ENCODE peak calls at places on chromosomes 3 and 15, in eight cellular contexts. L is T follicular helper cell, X is posterior cingulate gyrus, I is D341Med, S is left colon, H is substantia nigra, P is psoas muscle, V is SW 1271. A is an unnamed sample.

GRCh38 chr3:112358311-112358780 is 25.4 kb downstream of the CD200 start:
- DNase-seq in L (no peak), X (no peak), I (no peak), S (no peak), H (no peak), P (no peak), V (no peak), A (no peak)

GRCh38 chr3:182389041-182389815 is 404.1 kb upstream of the ATP11B start:
- DNase-seq in L (no peak), X (no peak), I (no peak), S (no peak), H (no peak), P (no peak), V (no peak), A (no peak)

GRCh38 chr3:13335062-13335461 is 85.1 kb downstream of the NUP210 start:
- DNase-seq in L (no peak), X (no peak), I (no peak), S (no peak), H (no peak), P (no peak), V (no peak), A (no peak)

GRCh38 chr3:139774570-139775302 is 97.0 kb upstream of the NMNAT3 start:
- DNase-seq in L (no peak), X (no peak), I (no peak), S (no peak), H (no peak), P (peak), V (no peak), A (no peak)

GRCh38 chr15:101054991-101055390 is 135.8 kb downstream of the LRRK1 start:
- DNase-seq in L (no peak), X (no peak), I (peak), S (no peak), H (no peak), P (no peak), V (no peak), A (no peak)

GRCh38 chr3:9914559-9915251 is 2.2 kb upstream of the IL17RC start:
- DNase-seq in L (no peak), X (no peak), I (no peak), S (no peak), H (no peak), P (no peak), V (peak), A (no peak)

GRCh38 chr15:101157721-101158120 is 94.1 kb downstream of the CHSY1 start:
- DNase-seq in L (no peak), X (no peak), I (no peak), S (no peak), H (no peak), P (no peak), V (no peak), A (no peak)

GRCh38 chr3:50272911-50273688 is 4.2 kb downstream of the SEMA3B start:
- DNase-seq in L (peak), X (peak), I (peak), S (peak), H (peak), P (peak), V (peak), A (peak)

GRCh38 chr3:170429050-170429449 is 10.4 kb downstream of the CLDN11 start:
- DNase-seq in L (no peak), X (no peak), I (no peak), S (no peak), H (no peak), P (no peak), V (peak), A (no peak)

GRCh38 chr3:196636369-196637349 is 2.8 kb upstream of the NRROS start:
- DNase-seq in L (no peak), X (no peak), I (no peak), S (no peak), H (peak), P (no peak), V (no peak), A (no peak)

GRCh38 chr3:184233127-184233843 is 3.9 kb downstream of the VWA5B2 start:
- DNase-seq in L (no peak), X (no peak), I (no peak), S (no peak), H (no peak), P (no peak), V (no peak), A (no peak)

GRCh38 chr15:79394231-79394630 is 37.9 kb upstream of the MINAR1 start:
- DNase-seq in L (no peak), X (no peak), I (no peak), S (no peak), H (no peak), P (no peak), V (no peak), A (no peak)

GRCh38 chr15:40310001-40310959 is 2.5 kb upstream of the PLCB2 start:
- DNase-seq in L (peak), X (peak), I (peak), S (peak), H (peak), P (peak), V (peak), A (peak)

GRCh38 chr3:189304465-189305341 is 132.9 kb downstream of the TPRG1 start:
- DNase-seq in L (no peak), X (no peak), I (peak), S (peak), H (no peak), P (no peak), V (no peak), A (no peak)

GRCh38 chr3:104132566-104132997 is 1234.1 kb upstream of the ALCAM start:
- DNase-seq in L (no peak), X (no peak), I (no peak), S (no peak), H (no peak), P (no peak), V (no peak), A (no peak)

GRCh38 chr3:190131329-190131728 is 10.6 kb upstream of the P3H2 start:
- DNase-seq in L (no peak), X (no peak), I (no peak), S (no peak), H (no peak), P (no peak), V (peak), A (no peak)

GRCh38 chr15:80203361-80203885 is 48.6 kb downstream of the CTXND1 start:
- DNase-seq in L (no peak), X (no peak), I (no peak), S (no peak), H (no peak), P (no peak), V (no peak), A (peak)

GRCh38 chr3:177538064-177538742 is 340.9 kb upstream of the TBL1XR1 start:
- DNase-seq in L (no peak), X (peak), I (no peak), S (no peak), H (peak), P (peak), V (no peak), A (peak)

GRCh38 chr3:140863481-140864084 is 78.1 kb upstream of the SLC25A36 start:
- DNase-seq in L (no peak), X (peak), I (peak), S (peak), H (peak), P (peak), V (peak), A (peak)

GRCh38 chr15:41207687-41208448 is 22.7 kb downstream of the EXD1 start:
- DNase-seq in L (no peak), X (no peak), I (no peak), S (no peak), H (no peak), P (no peak), V (no peak), A (no peak)

GRCh38 chr3:73442152-73442551 is 182.6 kb downstream of the PDZRN3 start:
- DNase-seq in L (no peak), X (no peak), I (no peak), S (no peak), H (no peak), P (no peak), V (no peak), A (no peak)

GRCh38 chr3:180277036-180277435 is 240.3 kb upstream of the PEX5L start:
- DNase-seq in L (no peak), X (no peak), I (no peak), S (no peak), H (no peak), P (no peak), V (no peak), A (no peak)